ENCODE peak calls at places on chromosomes 7 and 10, in seven cellular contexts. One of them, this sample, is unnamed.

GRCh38 chr10:70381491-70382421 is 669 bp downstream of the LRRC20 start:
- DNase-seq in Daoy: peak
- DNase-seq in stimulated activated CD4-positive, alpha-beta T cell treated with anti-CD3 and anti-CD28 coated beads, Interleukin-1b, Interleukin-23, amount 100 ng/mL, for 24 hours: no peak
- DNase-seq in NCI-H226: peak
- DNase-seq in activated CD8-positive, alpha-beta T cell treated with anti-CD3 and anti-CD28 coated beads for 36 hours: peak
- DNase-seq in A172: no peak
- DNase-seq in neural crest cell: peak
- DNase-seq in this sample: no peak

GRCh38 chr10:97850446-97850845 is 803 bp downstream of the GOLGA7B start:
- DNase-seq in Daoy: peak
- DNase-seq in activated CD8-positive, alpha-beta T cell treated with anti-CD3 and anti-CD28 coated beads for 36 hours: peak
- DNase-seq in stimulated activated CD4-positive, alpha-beta T cell treated with anti-CD3 and anti-CD28 coated beads, Interleukin-1b, Interleukin-23, amount 100 ng/mL, for 24 hours: no peak
- DNase-seq in A172: no peak
- DNase-seq in NCI-H226: no peak
- DNase-seq in neural crest cell: no peak
- DNase-seq in this sample: peak

GRCh38 chr10:131205556-131205955 is 106.0 kb downstream of the TCERG1L start:
- DNase-seq in A172: no peak
- DNase-seq in stimulated activated CD4-positive, alpha-beta T cell treated with anti-CD3 and anti-CD28 coated beads, Interleukin-1b, Interleukin-23, amount 100 ng/mL, for 24 hours: no peak
- DNase-seq in Daoy: no peak
- DNase-seq in neural crest cell: no peak
- DNase-seq in activated CD8-positive, alpha-beta T cell treated with anti-CD3 and anti-CD28 coated beads for 36 hours: no peak
- DNase-seq in NCI-H226: no peak
- DNase-seq in this sample: no peak

GRCh38 chr10:119724630-119725549 is 960 bp upstream of the INPP5F start:
- DNase-seq in A172: no peak
- DNase-seq in Daoy: peak
- DNase-seq in stimulated activated CD4-positive, alpha-beta T cell treated with anti-CD3 and anti-CD28 coated beads, Interleukin-1b, Interleukin-23, amount 100 ng/mL, for 24 hours: no peak
- DNase-seq in NCI-H226: no peak
- DNase-seq in neural crest cell: no peak
- DNase-seq in activated CD8-positive, alpha-beta T cell treated with anti-CD3 and anti-CD28 coated beads for 36 hours: no peak
- DNase-seq in this sample: no peak

GRCh38 chr10:58291538-58292174 is 22.7 kb downstream of the CISD1 start:
- DNase-seq in NCI-H226: peak
- DNase-seq in stimulated activated CD4-positive, alpha-beta T cell treated with anti-CD3 and anti-CD28 coated beads, Interleukin-1b, Interleukin-23, amount 100 ng/mL, for 24 hours: no peak
- DNase-seq in Daoy: peak
- DNase-seq in neural crest cell: no peak
- DNase-seq in A172: peak
- DNase-seq in activated CD8-positive, alpha-beta T cell treated with anti-CD3 and anti-CD28 coated beads for 36 hours: peak
- DNase-seq in this sample: peak

GRCh38 chr10:50585921-50586739 is 37.6 kb downstream of the SGMS1 start:
- DNase-seq in activated CD8-positive, alpha-beta T cell treated with anti-CD3 and anti-CD28 coated beads for 36 hours: no peak
- DNase-seq in Daoy: peak
- DNase-seq in stimulated activated CD4-positive, alpha-beta T cell treated with anti-CD3 and anti-CD28 coated beads, Interleukin-1b, Interleukin-23, amount 100 ng/mL, for 24 hours: no peak
- DNase-seq in NCI-H226: peak
- DNase-seq in A172: peak
- DNase-seq in neural crest cell: no peak
- DNase-seq in this sample: no peak

GRCh38 chr10:16155761-16156322 is 281.0 kb upstream of the PTER start:
- DNase-seq in stimulated activated CD4-positive, alpha-beta T cell treated with anti-CD3 and anti-CD28 coated beads, Interleukin-1b, Interleukin-23, amount 100 ng/mL, for 24 hours: no peak
- DNase-seq in A172: no peak
- DNase-seq in NCI-H226: no peak
- DNase-seq in Daoy: no peak
- DNase-seq in neural crest cell: no peak
- DNase-seq in activated CD8-positive, alpha-beta T cell treated with anti-CD3 and anti-CD28 coated beads for 36 hours: no peak
- DNase-seq in this sample: no peak

GRCh38 chr10:11234857-11235640 is 217.4 kb downstream of the CELF2 start:
- DNase-seq in stimulated activated CD4-positive, alpha-beta T cell treated with anti-CD3 and anti-CD28 coated beads, Interleukin-1b, Interleukin-23, amount 100 ng/mL, for 24 hours: no peak
- DNase-seq in activated CD8-positive, alpha-beta T cell treated with anti-CD3 and anti-CD28 coated beads for 36 hours: no peak
- DNase-seq in A172: no peak
- DNase-seq in NCI-H226: no peak
- DNase-seq in Daoy: no peak
- DNase-seq in neural crest cell: no peak
- DNase-seq in this sample: no peak

GRCh38 chr10:132061030-132061429 is 4.7 kb upstream of the JAKMIP3 start:
- DNase-seq in neural crest cell: no peak
- DNase-seq in activated CD8-positive, alpha-beta T cell treated with anti-CD3 and anti-CD28 coated beads for 36 hours: no peak
- DNase-seq in NCI-H226: no peak
- DNase-seq in stimulated activated CD4-positive, alpha-beta T cell treated with anti-CD3 and anti-CD28 coated beads, Interleukin-1b, Interleukin-23, amount 100 ng/mL, for 24 hours: no peak
- DNase-seq in Daoy: no peak
- DNase-seq in A172: no peak
- DNase-seq in this sample: no peak

GRCh38 chr10:71766717-71767419 is 6.5 kb downstream of the VSIR start:
- DNase-seq in A172: peak
- DNase-seq in Daoy: peak
- DNase-seq in NCI-H226: peak
- DNase-seq in stimulated activated CD4-positive, alpha-beta T cell treated with anti-CD3 and anti-CD28 coated beads, Interleukin-1b, Interleukin-23, amount 100 ng/mL, for 24 hours: no peak
- DNase-seq in activated CD8-positive, alpha-beta T cell treated with anti-CD3 and anti-CD28 coated beads for 36 hours: peak
- DNase-seq in neural crest cell: no peak
- DNase-seq in this sample: no peak

GRCh38 chr7:100602889-100603696 is 930 bp downstream of the PCOLCE start:
- DNase-seq in A172: peak
- DNase-seq in NCI-H226: no peak
- DNase-seq in neural crest cell: peak
- DNase-seq in Daoy: peak
- DNase-seq in activated CD8-positive, alpha-beta T cell treated with anti-CD3 and anti-CD28 coated beads for 36 hours: no peak
- DNase-seq in stimulated activated CD4-positive, alpha-beta T cell treated with anti-CD3 and anti-CD28 coated beads, Interleukin-1b, Interleukin-23, amount 100 ng/mL, for 24 hours: no peak
- DNase-seq in this sample: no peak

GRCh38 chr10:113264333-113265131 is 288.3 kb upstream of the HABP2 start:
- DNase-seq in A172: no peak
- DNase-seq in NCI-H226: no peak
- DNase-seq in Daoy: no peak
- DNase-seq in activated CD8-positive, alpha-beta T cell treated with anti-CD3 and anti-CD28 coated beads for 36 hours: no peak
- DNase-seq in stimulated activated CD4-positive, alpha-beta T cell treated with anti-CD3 and anti-CD28 coated beads, Interleukin-1b, Interleukin-23, amount 100 ng/mL, for 24 hours: no peak
- DNase-seq in neural crest cell: no peak
- DNase-seq in this sample: no peak

GRCh38 chr7:15446722-15447121 is 115.1 kb downstream of the AGMO start:
- DNase-seq in A172: no peak
- DNase-seq in NCI-H226: no peak
- DNase-seq in neural crest cell: no peak
- DNase-seq in activated CD8-positive, alpha-beta T cell treated with anti-CD3 and anti-CD28 coated beads for 36 hours: no peak
- DNase-seq in stimulated activated CD4-positive, alpha-beta T cell treated with anti-CD3 and anti-CD28 coated beads, Interleukin-1b, Interleukin-23, amount 100 ng/mL, for 24 hours: no peak
- DNase-seq in Daoy: no peak
- DNase-seq in this sample: no peak

GRCh38 chr7:73448609-73449008 is 15.0 kb downstream of the FZD9 start:
- DNase-seq in Daoy: no peak
- DNase-seq in activated CD8-positive, alpha-beta T cell treated with anti-CD3 and anti-CD28 coated beads for 36 hours: no peak
- DNase-seq in neural crest cell: no peak
- DNase-seq in NCI-H226: no peak
- DNase-seq in A172: no peak
- DNase-seq in stimulated activated CD4-positive, alpha-beta T cell treated with anti-CD3 and anti-CD28 coated beads, Interleukin-1b, Interleukin-23, amount 100 ng/mL, for 24 hours: no peak
- DNase-seq in this sample: no peak

GRCh38 chr7:28128608-28129007 is 52.0 kb downstream of the JAZF1 start:
- DNase-seq in Daoy: no peak
- DNase-seq in neural crest cell: no peak
- DNase-seq in A172: peak
- DNase-seq in activated CD8-positive, alpha-beta T cell treated with anti-CD3 and anti-CD28 coated beads for 36 hours: no peak
- DNase-seq in NCI-H226: peak
- DNase-seq in stimulated activated CD4-positive, alpha-beta T cell treated with anti-CD3 and anti-CD28 coated beads, Interleukin-1b, Interleukin-23, amount 100 ng/mL, for 24 hours: no peak
- DNase-seq in this sample: no peak

GRCh38 chr10:78756604-78757442 is 311.9 kb upstream of the ZMIZ1 start:
- DNase-seq in A172: peak
- DNase-seq in neural crest cell: no peak
- DNase-seq in activated CD8-positive, alpha-beta T cell treated with anti-CD3 and anti-CD28 coated beads for 36 hours: peak
- DNase-seq in Daoy: peak
- DNase-seq in stimulated activated CD4-positive, alpha-beta T cell treated with anti-CD3 and anti-CD28 coated beads, Interleukin-1b, Interleukin-23, amount 100 ng/mL, for 24 hours: no peak
- DNase-seq in NCI-H226: peak
- DNase-seq in this sample: no peak

GRCh38 chr7:66163186-66163610 is 41.9 kb upstream of the TPST1 start:
- DNase-seq in NCI-H226: no peak
- DNase-seq in A172: no peak
- DNase-seq in neural crest cell: no peak
- DNase-seq in stimulated activated CD4-positive, alpha-beta T cell treated with anti-CD3 and anti-CD28 coated beads, Interleukin-1b, Interleukin-23, amount 100 ng/mL, for 24 hours: no peak
- DNase-seq in Daoy: no peak
- DNase-seq in activated CD8-positive, alpha-beta T cell treated with anti-CD3 and anti-CD28 coated beads for 36 hours: no peak
- DNase-seq in this sample: no peak

GRCh38 chr10:61138728-61139127 is 194.7 kb upstream of the RHOBTB1 start:
- DNase-seq in neural crest cell: no peak
- DNase-seq in activated CD8-positive, alpha-beta T cell treated with anti-CD3 and anti-CD28 coated beads for 36 hours: no peak
- DNase-seq in A172: no peak
- DNase-seq in NCI-H226: no peak
- DNase-seq in stimulated activated CD4-positive, alpha-beta T cell treated with anti-CD3 and anti-CD28 coated beads, Interleukin-1b, Interleukin-23, amount 100 ng/mL, for 24 hours: no peak
- DNase-seq in Daoy: no peak
- DNase-seq in this sample: no peak

GRCh38 chr10:3740157-3740871 is 44.7 kb downstream of the KLF6 start:
- DNase-seq in stimulated activated CD4-positive, alpha-beta T cell treated with anti-CD3 and anti-CD28 coated beads, Interleukin-1b, Interleukin-23, amount 100 ng/mL, for 24 hours: no peak
- DNase-seq in NCI-H226: peak
- DNase-seq in Daoy: peak
- DNase-seq in A172: peak
- DNase-seq in activated CD8-positive, alpha-beta T cell treated with anti-CD3 and anti-CD28 coated beads for 36 hours: no peak
- DNase-seq in neural crest cell: no peak
- DNase-seq in this sample: no peak

GRCh38 chr10:127977368-127978009 is 70.6 kb downstream of the PTPRE start:
- DNase-seq in A172: peak
- DNase-seq in activated CD8-positive, alpha-beta T cell treated with anti-CD3 and anti-CD28 coated beads for 36 hours: peak
- DNase-seq in neural crest cell: peak
- DNase-seq in NCI-H226: no peak
- DNase-seq in stimulated activated CD4-positive, alpha-beta T cell treated with anti-CD3 and anti-CD28 coated beads, Interleukin-1b, Interleukin-23, amount 100 ng/mL, for 24 hours: no peak
- DNase-seq in Daoy: peak
- DNase-seq in this sample: no peak

GRCh38 chr7:137402535-137403258 is 59.2 kb upstream of the PTN start:
- DNase-seq in activated CD8-positive, alpha-beta T cell treated with anti-CD3 and anti-CD28 coated beads for 36 hours: no peak
- DNase-seq in Daoy: no peak
- DNase-seq in stimulated activated CD4-positive, alpha-beta T cell treated with anti-CD3 and anti-CD28 coated beads, Interleukin-1b, Interleukin-23, amount 100 ng/mL, for 24 hours: no peak
- DNase-seq in neural crest cell: no peak
- DNase-seq in A172: no peak
- DNase-seq in NCI-H226: no peak
- DNase-seq in this sample: no peak

GRCh38 chr7:1240917-1241509 is 8.3 kb downstream of the UNCX start:
- DNase-seq in stimulated activated CD4-positive, alpha-beta T cell treated with anti-CD3 and anti-CD28 coated beads, Interleukin-1b, Interleukin-23, amount 100 ng/mL, for 24 hours: no peak
- DNase-seq in A172: no peak
- DNase-seq in activated CD8-positive, alpha-beta T cell treated with anti-CD3 and anti-CD28 coated beads for 36 hours: no peak
- DNase-seq in NCI-H226: no peak
- DNase-seq in Daoy: no peak
- DNase-seq in neural crest cell: no peak
- DNase-seq in this sample: no peak

GRCh38 chr7:149147730-149148653 is 739 bp downstream of the ZNF398 start:
- DNase-seq in A172: no peak
- DNase-seq in NCI-H226: no peak
- DNase-seq in stimulated activated CD4-positive, alpha-beta T cell treated with anti-CD3 and anti-CD28 coated beads, Interleukin-1b, Interleukin-23, amount 100 ng/mL, for 24 hours: peak
- DNase-seq in Daoy: peak
- DNase-seq in activated CD8-positive, alpha-beta T cell treated with anti-CD3 and anti-CD28 coated beads for 36 hours: peak
- DNase-seq in neural crest cell: peak
- DNase-seq in this sample: peak

This sample was measured in CD4-positive, alpha-beta memory T cell.